ENCODE peak calls at places on chromosomes 7 and 10, in five cellular contexts. One of them, this sample, is unnamed.

GRCh38 chr7:10939237-10939910 is 34.3 kb upstream of the PHF14 start:
- DNase-seq in GM12878: no peak
- DNase-seq in K562: no peak
- DNase-seq in SK-N-SH: no peak
- DNase-seq in HepG2: no peak
- DNase-seq in this sample: peak; percentile 10

GRCh38 chr7:144038887-144039286 is 9.9 kb upstream of the OR2A5 start:
- DNase-seq in HepG2: no peak
- DNase-seq in GM12878: no peak
- DNase-seq in K562: no peak
- DNase-seq in SK-N-SH: no peak
- DNase-seq in this sample: no peak

GRCh38 chr10:68208424-68209042 is 23.4 kb downstream of the ATOH7 start:
- DNase-seq in K562: peak; percentile 62
- DNase-seq in SK-N-SH: peak; percentile 49
- DNase-seq in HepG2: peak; percentile 72
- DNase-seq in GM12878: peak; percentile 20
- DNase-seq in this sample: peak; percentile 25

GRCh38 chr7:158819571-158820203 is 9.6 kb downstream of the ESYT2 start:
- DNase-seq in HepG2: no peak
- DNase-seq in GM12878: no peak
- DNase-seq in SK-N-SH: no peak
- DNase-seq in K562: peak; percentile 78
- DNase-seq in this sample: no peak

GRCh38 chr7:100477871-100478248 is 1.2 kb downstream of the TSC22D4 start:
- DNase-seq in K562: no peak
- DNase-seq in HepG2: no peak
- DNase-seq in GM12878: no peak
- DNase-seq in SK-N-SH: no peak
- DNase-seq in this sample: no peak

GRCh38 chr10:124983321-124983720 is 41.4 kb downstream of the ZRANB1 start:
- DNase-seq in GM12878: no peak
- DNase-seq in HepG2: no peak
- DNase-seq in K562: no peak
- DNase-seq in SK-N-SH: no peak
- DNase-seq in this sample: no peak

GRCh38 chr7:141697211-141697871 is 4.6 kb downstream of the DENND11 start:
- DNase-seq in SK-N-SH: no peak
- DNase-seq in K562: no peak
- DNase-seq in HepG2: no peak
- DNase-seq in GM12878: no peak
- DNase-seq in this sample: no peak

GRCh38 chr10:102616071-102616770 is 28.1 kb upstream of the TRIM8 start:
- DNase-seq in SK-N-SH: no peak
- DNase-seq in HepG2: no peak
- DNase-seq in K562: no peak
- DNase-seq in GM12878: no peak
- DNase-seq in this sample: no peak

GRCh38 chr7:119335405-119335804 is 937.6 kb upstream of the KCND2 start:
- DNase-seq in GM12878: no peak
- DNase-seq in SK-N-SH: no peak
- DNase-seq in K562: no peak
- DNase-seq in HepG2: no peak
- DNase-seq in this sample: no peak

GRCh38 chr7:70259497-70259896 is 661.2 kb downstream of the AUTS2 start:
- DNase-seq in GM12878: no peak
- DNase-seq in K562: no peak
- DNase-seq in SK-N-SH: no peak
- DNase-seq in HepG2: no peak
- DNase-seq in this sample: no peak

GRCh38 chr10:71975891-71976725 is 11.9 kb downstream of the CHST3 start:
- DNase-seq in K562: no peak
- DNase-seq in SK-N-SH: no peak
- DNase-seq in GM12878: no peak
- DNase-seq in HepG2: no peak
- DNase-seq in this sample: no peak

GRCh38 chr7:28754027-28754426 is 204.1 kb downstream of the TRIL start:
- DNase-seq in HepG2: no peak
- DNase-seq in K562: no peak
- DNase-seq in GM12878: no peak
- DNase-seq in SK-N-SH: no peak
- DNase-seq in this sample: no peak

GRCh38 chr7:95046494-95047240 is 139.3 kb downstream of the PPP1R9A start:
- DNase-seq in GM12878: no peak
- DNase-seq in SK-N-SH: no peak
- DNase-seq in HepG2: no peak
- DNase-seq in K562: no peak
- DNase-seq in this sample: no peak

GRCh38 chr7:142196066-142196840 is 61.6 kb downstream of the PRSS58 start:
- DNase-seq in SK-N-SH: no peak
- DNase-seq in GM12878: no peak
- DNase-seq in HepG2: no peak
- DNase-seq in K562: no peak
- DNase-seq in this sample: no peak

GRCh38 chr7:131173148-131173890 is 154.4 kb upstream of the MKLN1 start:
- DNase-seq in SK-N-SH: no peak
- DNase-seq in GM12878: no peak
- DNase-seq in K562: no peak
- DNase-seq in HepG2: no peak
- DNase-seq in this sample: no peak

GRCh38 chr7:70520604-70521003 is 611.3 kb upstream of the GALNT17 start:
- DNase-seq in GM12878: no peak
- DNase-seq in HepG2: peak; percentile 52
- DNase-seq in SK-N-SH: no peak
- DNase-seq in K562: no peak
- DNase-seq in this sample: no peak

GRCh38 chr7:33692956-33693355 is 212.4 kb upstream of the BMPER start:
- DNase-seq in K562: no peak
- DNase-seq in HepG2: no peak
- DNase-seq in GM12878: no peak
- DNase-seq in SK-N-SH: no peak
- DNase-seq in this sample: no peak

GRCh38 chr7:44213872-44214595 is 13.3 kb downstream of the YKT6 start:
- DNase-seq in HepG2: peak; percentile 56
- DNase-seq in GM12878: no peak
- DNase-seq in SK-N-SH: peak; percentile 84
- DNase-seq in K562: peak; percentile 69
- DNase-seq in this sample: peak; percentile 16
- TF ChIP-seq GABPA in HepG2: no peak
- TF ChIP-seq GABPA in GM12878: no peak
- TF ChIP-seq GABPA in SK-N-SH: no peak
- TF ChIP-seq GABPA in K562: no peak
- TF ChIP-seq GABPA in this sample: no peak

DNA sequence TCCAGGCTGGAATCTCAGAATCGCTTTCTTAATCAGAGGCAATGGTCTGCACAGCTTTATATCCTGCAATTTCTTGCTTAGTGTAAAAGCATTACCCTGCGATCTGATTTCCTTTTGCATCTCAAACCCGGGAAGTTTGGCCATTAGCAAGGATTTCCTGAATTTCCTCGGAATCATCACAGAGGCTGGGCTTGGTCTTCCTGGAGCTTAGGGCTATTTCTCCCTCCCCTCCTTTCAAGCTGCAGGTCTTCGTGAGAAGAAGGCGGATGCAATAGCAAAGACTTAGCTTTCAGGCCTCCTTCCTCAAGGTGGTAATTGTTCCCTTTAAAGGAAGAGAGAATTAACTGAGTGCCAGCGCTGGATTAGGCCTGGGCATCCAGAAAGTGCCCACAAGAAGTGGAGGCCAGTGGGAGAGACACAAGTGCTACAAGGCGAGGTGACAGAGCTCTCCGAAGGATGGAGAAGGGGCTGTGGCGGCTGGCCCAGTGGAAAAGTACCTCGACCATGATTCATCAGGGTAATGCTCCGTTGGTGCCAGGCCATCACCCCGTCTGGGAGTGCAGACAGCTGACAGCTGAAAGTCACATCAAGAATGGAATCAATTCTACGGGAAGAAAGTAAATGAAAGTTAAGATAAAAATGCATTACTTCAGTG is 4.0 kb upstream of the ARMS2 start:
- DNase-seq in K562: no peak
- DNase-seq in GM12878: no peak
- DNase-seq in HepG2: no peak
- DNase-seq in SK-N-SH: no peak
- DNase-seq in this sample: no peak
- TF ChIP-seq POLR2AphosphoS5 in K562: no peak
- TF ChIP-seq POLR2AphosphoS5 in GM12878: no peak
- TF ChIP-seq POLR2AphosphoS5 in HepG2: no peak
- TF ChIP-seq POLR2AphosphoS5 in SK-N-SH: no peak
- TF ChIP-seq POLR2AphosphoS5 in this sample: no peak

DNA sequence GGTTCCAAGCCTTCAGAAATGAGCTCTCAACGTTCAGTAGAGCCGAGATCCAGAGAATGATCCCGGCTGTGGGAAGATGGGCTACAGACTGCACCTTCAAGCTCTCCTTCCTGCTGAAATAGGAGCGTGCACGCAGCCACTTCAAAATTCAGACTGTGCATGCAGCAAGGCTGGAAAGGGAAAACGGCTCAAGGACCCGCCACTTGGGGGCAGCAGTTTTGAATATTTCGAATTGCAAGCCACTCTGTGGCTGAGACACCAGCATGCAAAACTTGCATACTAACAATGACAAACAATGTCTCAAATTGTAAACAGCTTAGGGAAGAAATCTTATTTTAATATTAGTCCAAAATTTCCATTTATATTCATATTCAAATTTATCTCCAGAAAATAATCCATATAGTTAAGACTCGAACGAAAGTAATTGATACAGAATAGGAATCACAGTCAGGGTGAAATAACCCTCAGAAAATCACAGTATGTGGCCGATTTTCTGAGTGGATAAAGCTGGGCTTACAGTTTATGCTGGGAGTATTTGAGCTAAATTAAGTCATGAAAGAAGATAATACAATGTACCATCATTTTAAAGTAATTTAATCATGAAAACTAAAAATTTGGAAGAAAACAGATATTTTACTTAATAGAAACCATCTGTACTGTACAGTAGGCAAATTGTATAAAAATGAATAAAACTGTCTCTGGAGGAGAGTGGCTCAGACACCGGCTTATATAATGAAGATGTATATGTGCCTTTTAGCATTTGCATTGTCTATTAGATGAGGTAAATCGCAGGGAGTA is 137.9 kb upstream of the MKI67 start:
- DNase-seq in HepG2: peak; percentile 23
- DNase-seq in K562: peak; percentile 50
- DNase-seq in SK-N-SH: peak; percentile 68
- DNase-seq in GM12878: no peak
- DNase-seq in this sample: peak; percentile 21
- TF ChIP-seq GABPA in HepG2: no peak
- TF ChIP-seq GABPA in K562: no peak
- TF ChIP-seq GABPA in SK-N-SH: no peak
- TF ChIP-seq GABPA in GM12878: no peak
- TF ChIP-seq GABPA in this sample: no peak

GRCh38 chr10:32171213-32171612 is 115.0 kb upstream of the KIF5B start:
- DNase-seq in K562: no peak
- DNase-seq in HepG2: peak; percentile 64
- DNase-seq in SK-N-SH: no peak
- DNase-seq in GM12878: no peak
- DNase-seq in this sample: no peak
- TF ChIP-seq POLR2AphosphoS5 in K562: no peak
- TF ChIP-seq POLR2AphosphoS5 in HepG2: no peak
- TF ChIP-seq POLR2AphosphoS5 in SK-N-SH: no peak
- TF ChIP-seq POLR2AphosphoS5 in GM12878: no peak
- TF ChIP-seq POLR2AphosphoS5 in this sample: no peak

GRCh38 chr7:37337522-37337921 is 111.1 kb downstream of the ELMO1 start:
- DNase-seq in HepG2: no peak
- DNase-seq in K562: no peak
- DNase-seq in SK-N-SH: no peak
- DNase-seq in GM12878: no peak
- DNase-seq in this sample: no peak
- TF ChIP-seq GABPA in HepG2: no peak
- TF ChIP-seq GABPA in K562: no peak
- TF ChIP-seq GABPA in SK-N-SH: no peak
- TF ChIP-seq GABPA in GM12878: no peak
- TF ChIP-seq GABPA in this sample: no peak

DNA sequence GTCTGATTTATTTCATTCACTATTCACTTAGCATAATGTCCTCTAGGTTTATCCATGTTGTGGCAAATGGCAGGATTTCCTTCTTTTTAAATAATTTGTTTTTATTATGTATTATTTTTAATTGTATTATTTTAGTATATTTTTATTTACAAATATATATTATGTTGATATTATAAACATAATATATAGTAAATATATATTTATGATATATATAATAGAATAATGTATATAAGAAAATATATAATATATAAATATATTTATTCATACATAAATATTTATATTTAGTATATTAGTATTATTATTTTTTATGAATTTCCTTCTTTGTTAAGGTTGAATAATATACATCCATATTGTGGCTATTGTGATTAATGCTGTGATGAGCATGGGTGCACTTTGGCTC is 52.5 kb upstream of the CYP2C18 start:
- DNase-seq in HepG2: no peak
- DNase-seq in SK-N-SH: no peak
- DNase-seq in GM12878: no peak
- DNase-seq in K562: no peak
- DNase-seq in this sample: no peak
- TF ChIP-seq POLR2AphosphoS5 in HepG2: no peak
- TF ChIP-seq POLR2AphosphoS5 in SK-N-SH: no peak
- TF ChIP-seq POLR2AphosphoS5 in GM12878: no peak
- TF ChIP-seq POLR2AphosphoS5 in K562: no peak
- TF ChIP-seq POLR2AphosphoS5 in this sample: no peak

GRCh38 chr10:49135575-49136313 is 1.9 kb upstream of the FAM170B start:
- DNase-seq in SK-N-SH: no peak
- DNase-seq in GM12878: no peak
- DNase-seq in HepG2: no peak
- DNase-seq in K562: no peak
- DNase-seq in this sample: no peak
- TF ChIP-seq GABPA in SK-N-SH: no peak
- TF ChIP-seq GABPA in GM12878: no peak
- TF ChIP-seq GABPA in HepG2: no peak
- TF ChIP-seq GABPA in K562: no peak
- TF ChIP-seq GABPA in this sample: no peak

DNA sequence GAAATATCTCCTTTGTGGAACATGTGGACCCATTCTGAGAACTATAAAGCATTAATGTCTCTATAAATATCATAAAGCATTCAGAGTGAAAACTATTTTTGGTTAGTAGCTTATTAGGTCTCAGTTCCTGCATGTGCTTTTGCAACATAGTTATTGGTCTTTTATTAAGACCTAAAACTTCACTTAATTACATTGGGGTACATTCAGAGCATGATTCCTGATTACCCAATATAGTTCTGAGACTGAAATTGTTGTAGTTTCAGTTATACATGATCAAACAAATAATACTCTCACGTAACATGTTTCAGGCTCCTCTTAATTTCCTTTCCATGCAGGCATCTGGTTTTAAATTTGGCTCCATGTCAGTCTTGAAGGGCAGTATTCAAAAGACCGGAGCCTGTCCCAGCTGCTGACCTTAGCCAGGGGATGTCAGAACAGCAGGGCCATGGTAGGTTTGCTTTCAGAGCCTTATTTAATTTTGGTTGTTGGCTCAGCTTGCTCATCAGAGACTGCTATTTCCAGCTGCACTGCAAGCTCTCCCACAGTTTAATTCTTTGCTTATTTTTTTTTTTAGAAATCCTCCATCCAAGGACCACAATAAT is 447.8 kb upstream of the FZD8 start:
- DNase-seq in SK-N-SH: no peak
- DNase-seq in K562: no peak
- DNase-seq in GM12878: no peak
- DNase-seq in HepG2: no peak
- DNase-seq in this sample: no peak
- TF ChIP-seq POLR2AphosphoS5 in SK-N-SH: no peak
- TF ChIP-seq POLR2AphosphoS5 in K562: no peak
- TF ChIP-seq POLR2AphosphoS5 in GM12878: no peak
- TF ChIP-seq POLR2AphosphoS5 in HepG2: no peak
- TF ChIP-seq POLR2AphosphoS5 in this sample: no peak